ENCODE peak calls at places on chromosomes 12 and 14, in six cellular contexts. X is AG09309, S is fibroblast of pulmonary artery, C is WTC11, Z is cardiac fibroblast, L is GM12864. K is an unnamed sample.

GRCh38 chr14:102496955-102497744 is 12.4 kb downstream of the ANKRD9 start:
- DNase-seq in X (no peak), S (no peak), C (no peak), Z (no peak), L (no peak), K (no peak)

GRCh38 chr12:70190252-70191010 is 52.8 kb upstream of the CNOT2 start:
- DNase-seq in X (no peak), S (peak; percentile 51), C (no peak), Z (peak; percentile 56), L (no peak), K (no peak)

GRCh38 chr12:110641512-110641911 is 27.6 kb downstream of the TCTN1 start:
- DNase-seq in X (peak; percentile 2), S (peak; percentile 45), C (peak; percentile 29), Z (no peak), L (no peak), K (no peak)

GRCh38 chr14:104117341-104118005 is 20.9 kb upstream of the KIF26A start:
- DNase-seq in X (no peak), S (no peak), C (peak; percentile 28), Z (no peak), L (no peak), K (no peak)

GRCh38 chr14:50943943-50944646 is at the start of gene PYGL:
- DNase-seq in X (no peak), S (peak; percentile 71), C (peak; percentile 78), Z (peak; percentile 58), L (no peak), K (peak; percentile 62)

GRCh38 chr14:103104654-103105511 is 10.4 kb downstream of the EXOC3L4 start:
- DNase-seq in X (no peak), S (peak; percentile 52), C (peak; percentile 85), Z (peak; percentile 47), L (no peak), K (peak; percentile 84)

GRCh38 chr12:89999699-90000505 is 291.3 kb upstream of the ATP2B1 start:
- DNase-seq in X (peak; percentile 77), S (peak; percentile 22), C (no peak), Z (no peak), L (no peak), K (no peak)

GRCh38 chr12:98294426-98294825 is 221.0 kb upstream of the TMPO start:
- DNase-seq in X (no peak), S (no peak), C (no peak), Z (no peak), L (no peak), K (no peak)

GRCh38 chr12:54356228-54356627 is 8.1 kb downstream of the GPR84 start:
- DNase-seq in X (no peak), S (no peak), C (no peak), Z (no peak), L (no peak), K (no peak)

GRCh38 chr12:106455100-106455499 is 97.6 kb downstream of the POLR3B start:
- DNase-seq in X (no peak), S (no peak), C (no peak), Z (no peak), L (no peak), K (peak; percentile 16)

GRCh38 chr14:55780156-55780946 is 200.3 kb downstream of the KTN1 start:
- DNase-seq in X (peak; percentile 29), S (peak; percentile 90), C (no peak), Z (peak; percentile 88), L (no peak), K (no peak)

GRCh38 chr12:108826807-108827721 is 30.3 kb downstream of the SSH1 start:
- DNase-seq in X (no peak), S (no peak), C (no peak), Z (no peak), L (no peak), K (no peak)

GRCh38 chr12:52945389-52946232 is 3.3 kb upstream of the KRT18 start:
- DNase-seq in X (no peak), S (peak; percentile 84), C (peak; percentile 80), Z (peak; percentile 23), L (no peak), K (no peak)

GRCh38 chr14:51576112-51576420 is 75.6 kb upstream of the FRMD6 start:
- DNase-seq in X (no peak), S (peak; percentile 14), C (no peak), Z (peak; percentile 59), L (no peak), K (no peak)

GRCh38 chr14:94355191-94355794 is 32.2 kb upstream of the SERPINA6 start:
- DNase-seq in X (no peak), S (peak; percentile 74), C (peak; percentile 69), Z (peak; percentile 60), L (no peak), K (peak; percentile 13)

GRCh38 chr14:23638414-23639047 is 2.4 kb downstream of the DHRS2 start:
- DNase-seq in X (no peak), S (no peak), C (no peak), Z (no peak), L (no peak), K (peak; percentile 3)

GRCh38 chr14:35897616-35898111 is 71.5 kb downstream of the BRMS1L start:
- DNase-seq in X (no peak), S (no peak), C (no peak), Z (no peak), L (no peak), K (no peak)

GRCh38 chr12:94260017-94260416 is 111.6 kb downstream of the PLXNC1 start:
- DNase-seq in X (no peak), S (no peak), C (no peak), Z (no peak), L (no peak), K (no peak)

GRCh38 chr14:59245809-59246295 is 57.4 kb downstream of the DAAM1 start:
- DNase-seq in X (no peak), S (no peak), C (no peak), Z (no peak), L (no peak), K (peak; percentile 34)

GRCh38 chr14:26765768-26766550 is 168.1 kb upstream of the NOVA1 start:
- DNase-seq in X (no peak), S (peak; percentile 95), C (no peak), Z (peak; percentile 94), L (no peak), K (no peak)

GRCh38 chr12:43551971-43552559 is at the start of gene ADAMTS20:
- DNase-seq in X (no peak), S (peak; percentile 1), C (peak; percentile 92), Z (no peak), L (no peak), K (no peak)
- TF ChIP-seq CTCF in X (no peak), S (no peak), C (no peak), Z (no peak), L (no peak), K (no peak)

GRCh38 chr12:11648514-11649412 is 711 bp upstream of the ETV6 start:
- DNase-seq in X (no peak), S (peak; percentile 92), C (peak; percentile 70), Z (peak; percentile 90), L (peak; percentile 72), K (peak; percentile 79)
- TF ChIP-seq CTCF in X (peak; percentile 10), S (no peak), C (no peak), Z (no peak), L (no peak), K (no peak)

GRCh38 chr12:47311011-47311410 is 231.3 kb upstream of the AMIGO2 start:
- DNase-seq in X (no peak), S (no peak), C (no peak), Z (no peak), L (no peak), K (no peak)
- TF ChIP-seq CTCF in X (no peak), S (no peak), C (no peak), Z (no peak), L (no peak), K (no peak)

GRCh38 chr12:9134981-9135628 is 19.4 kb upstream of the A2M start:
- DNase-seq in X (no peak), S (no peak), C (peak; percentile 37), Z (no peak), L (no peak), K (no peak)
- TF ChIP-seq CTCF in X (no peak), S (no peak), C (peak; percentile 32), Z (no peak), L (peak; percentile 62), K (peak; percentile 42)

DNA sequence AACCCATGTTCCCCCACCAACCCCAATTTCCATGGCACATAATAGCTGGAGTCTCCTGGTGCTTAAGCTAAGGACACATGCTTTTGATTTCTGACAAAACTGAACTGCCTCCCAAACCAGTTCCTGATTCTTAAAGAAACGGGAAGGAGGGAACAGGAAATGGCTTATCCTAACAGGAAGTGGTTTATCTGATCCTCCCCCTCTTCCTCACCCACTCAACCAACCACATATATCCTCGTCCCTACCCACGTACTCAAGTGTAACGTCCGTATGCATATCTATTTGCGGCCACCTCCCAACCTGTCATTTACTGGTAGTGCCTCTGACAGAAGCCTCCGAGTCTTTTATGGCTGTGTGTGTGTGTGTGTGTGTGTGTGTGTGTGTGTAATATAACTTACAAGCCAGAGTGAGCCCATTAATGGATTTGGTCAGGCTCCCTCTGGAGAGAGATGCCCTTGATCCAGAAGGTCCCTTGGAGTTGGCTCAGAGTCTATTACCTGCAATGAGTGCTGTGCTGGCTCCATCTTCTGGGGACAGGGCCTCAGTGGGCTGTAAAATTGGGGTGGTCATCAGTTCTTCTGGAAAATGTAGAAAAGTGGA is 7.7 kb downstream of the DAZAP2 start:
- DNase-seq in X (no peak), S (peak; percentile 85), C (no peak), Z (peak; percentile 61), L (no peak), K (no peak)
- TF ChIP-seq CTCF in X (no peak), S (peak; percentile 9), C (no peak), Z (no peak), L (peak; percentile 17), K (peak; percentile 25)

DNA sequence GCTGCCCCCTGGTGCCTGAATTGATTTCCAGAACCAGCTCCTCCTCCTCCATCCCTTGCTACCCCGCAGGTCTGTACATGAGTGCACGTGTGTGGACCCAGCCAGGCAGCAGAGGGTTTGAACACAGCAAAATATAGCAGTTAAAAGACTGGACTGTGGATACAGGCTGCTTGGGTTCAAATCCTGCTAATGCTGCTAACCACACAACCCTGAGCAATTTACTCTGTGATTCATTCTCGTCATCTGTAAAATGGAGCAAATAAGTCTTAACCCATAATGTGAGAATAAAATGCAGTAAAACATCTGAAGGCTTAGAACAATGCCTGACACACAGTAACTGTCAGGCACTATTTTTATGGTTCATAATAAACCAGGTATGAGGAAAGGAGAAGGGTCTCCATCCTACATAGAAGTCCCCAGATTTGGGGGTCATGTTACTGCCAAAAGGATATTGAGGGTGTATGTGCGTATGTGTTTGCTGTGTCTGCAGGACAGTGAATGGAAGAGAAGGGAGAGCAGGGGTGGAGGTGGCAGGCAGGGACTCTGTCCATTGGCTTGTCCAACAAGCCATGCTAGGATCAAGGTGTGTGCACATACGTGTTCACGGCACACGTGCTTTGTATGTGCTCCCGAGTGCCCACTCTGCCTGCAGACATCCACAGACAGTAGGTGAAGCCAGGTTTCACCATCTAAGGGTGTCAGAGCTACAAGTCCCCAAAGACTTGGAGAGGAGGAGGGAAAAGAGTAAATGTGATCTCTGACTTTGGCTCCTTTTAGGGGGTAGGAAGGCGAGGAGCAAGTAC is 1.5 kb upstream of the STAT6 start:
- DNase-seq in X (no peak), S (no peak), C (no peak), Z (no peak), L (no peak), K (no peak)
- TF ChIP-seq CTCF in X (peak; percentile 85), S (peak; percentile 76), C (no peak), Z (no peak), L (peak; percentile 81), K (peak; percentile 84)

DNA sequence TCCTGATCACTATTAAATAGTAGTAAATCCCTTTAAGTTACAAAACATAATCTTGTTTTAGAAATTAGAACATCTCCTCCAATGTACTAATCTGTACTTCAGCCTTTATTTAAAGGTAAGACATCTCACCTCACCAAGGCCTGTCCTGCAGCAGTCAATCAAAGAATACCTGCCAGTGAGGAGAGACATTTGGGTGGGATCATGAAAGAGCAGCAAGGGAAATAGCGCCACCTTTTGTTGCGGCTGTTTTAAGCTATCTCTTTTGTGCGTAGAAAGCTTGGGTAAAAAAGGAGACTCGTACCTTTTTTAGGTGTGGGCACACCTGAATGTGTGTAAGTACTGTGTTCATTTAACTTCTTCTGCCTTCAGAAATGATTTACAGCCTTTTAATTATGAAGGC is 117.8 kb upstream of the TMTC1 start:
- DNase-seq in X (no peak), S (no peak), C (peak; percentile 54), Z (peak; percentile 18), L (no peak), K (no peak)
- TF ChIP-seq CTCF in X (no peak), S (peak; percentile 15), C (peak; percentile 29), Z (peak; percentile 21), L (no peak), K (no peak)

K was measured in GM10248.